ENCODE peak calls at places on chromosomes 12 and 14, in nine cellular contexts. One of them, this sample, is unnamed.

GRCh38 chr12:28096649-28097048 is 93.6 kb upstream of the CCDC91 start:
- DNase-seq in GM03348: no peak
- DNase-seq in stimulated activated CD4-positive, alpha-beta T cell treated with anti-CD3 and anti-CD28 coated beads, Interleukin-2, amount 100 ng/mL, for 48 hours: no peak
- DNase-seq in naive B cell: no peak
- DNase-seq in activated T-cell treated with anti-CD3 and anti-CD28 coated beads for 48 hours: no peak
- DNase-seq in substantia nigra: no peak
- DNase-seq in lung: no peak
- DNase-seq in fibroblast of pulmonary artery: no peak
- DNase-seq in nucleus accumbens: no peak
- DNase-seq in this sample: no peak

GRCh38 chr12:63876980-63877379 is 32.5 kb downstream of the SRGAP1 start:
- DNase-seq in GM03348: no peak
- DNase-seq in stimulated activated CD4-positive, alpha-beta T cell treated with anti-CD3 and anti-CD28 coated beads, Interleukin-2, amount 100 ng/mL, for 48 hours: no peak
- DNase-seq in naive B cell: no peak
- DNase-seq in activated T-cell treated with anti-CD3 and anti-CD28 coated beads for 48 hours: no peak
- DNase-seq in substantia nigra: no peak
- DNase-seq in lung: no peak
- DNase-seq in fibroblast of pulmonary artery: peak
- DNase-seq in nucleus accumbens: no peak
- DNase-seq in this sample: no peak

GRCh38 chr14:75531660-75532317 is 9.5 kb downstream of the BATF start:
- DNase-seq in GM03348: no peak
- DNase-seq in stimulated activated CD4-positive, alpha-beta T cell treated with anti-CD3 and anti-CD28 coated beads, Interleukin-2, amount 100 ng/mL, for 48 hours: no peak
- DNase-seq in naive B cell: no peak
- DNase-seq in activated T-cell treated with anti-CD3 and anti-CD28 coated beads for 48 hours: no peak
- DNase-seq in substantia nigra: no peak
- DNase-seq in lung: no peak
- DNase-seq in fibroblast of pulmonary artery: peak
- DNase-seq in nucleus accumbens: no peak
- DNase-seq in this sample: no peak

GRCh38 chr12:47554046-47554653 is 151.7 kb downstream of the RPAP3 start:
- DNase-seq in GM03348: no peak
- DNase-seq in stimulated activated CD4-positive, alpha-beta T cell treated with anti-CD3 and anti-CD28 coated beads, Interleukin-2, amount 100 ng/mL, for 48 hours: no peak
- DNase-seq in naive B cell: no peak
- DNase-seq in activated T-cell treated with anti-CD3 and anti-CD28 coated beads for 48 hours: no peak
- DNase-seq in substantia nigra: no peak
- DNase-seq in lung: no peak
- DNase-seq in fibroblast of pulmonary artery: no peak
- DNase-seq in nucleus accumbens: no peak
- DNase-seq in this sample: no peak

GRCh38 chr14:23569443-23570151 is 2.0 kb upstream of the AP1G2 start:
- DNase-seq in GM03348: no peak
- DNase-seq in stimulated activated CD4-positive, alpha-beta T cell treated with anti-CD3 and anti-CD28 coated beads, Interleukin-2, amount 100 ng/mL, for 48 hours: no peak
- DNase-seq in naive B cell: no peak
- DNase-seq in activated T-cell treated with anti-CD3 and anti-CD28 coated beads for 48 hours: no peak
- DNase-seq in substantia nigra: no peak
- DNase-seq in lung: no peak
- DNase-seq in fibroblast of pulmonary artery: no peak
- DNase-seq in nucleus accumbens: peak
- DNase-seq in this sample: peak

GRCh38 chr12:49345840-49346658 is 639 bp upstream of the DNAJC22 start:
- DNase-seq in GM03348: peak
- DNase-seq in stimulated activated CD4-positive, alpha-beta T cell treated with anti-CD3 and anti-CD28 coated beads, Interleukin-2, amount 100 ng/mL, for 48 hours: no peak
- DNase-seq in naive B cell: no peak
- DNase-seq in activated T-cell treated with anti-CD3 and anti-CD28 coated beads for 48 hours: no peak
- DNase-seq in substantia nigra: no peak
- DNase-seq in lung: no peak
- DNase-seq in fibroblast of pulmonary artery: no peak
- DNase-seq in nucleus accumbens: peak
- DNase-seq in this sample: no peak

GRCh38 chr12:77120695-77121094 is 55.3 kb upstream of the E2F7 start:
- DNase-seq in GM03348: no peak
- DNase-seq in stimulated activated CD4-positive, alpha-beta T cell treated with anti-CD3 and anti-CD28 coated beads, Interleukin-2, amount 100 ng/mL, for 48 hours: no peak
- DNase-seq in naive B cell: no peak
- DNase-seq in activated T-cell treated with anti-CD3 and anti-CD28 coated beads for 48 hours: no peak
- DNase-seq in substantia nigra: no peak
- DNase-seq in lung: no peak
- DNase-seq in fibroblast of pulmonary artery: peak
- DNase-seq in nucleus accumbens: no peak
- DNase-seq in this sample: no peak

GRCh38 chr14:88225721-88226120 is 97.3 kb downstream of the KCNK10 start:
- DNase-seq in GM03348: no peak
- DNase-seq in stimulated activated CD4-positive, alpha-beta T cell treated with anti-CD3 and anti-CD28 coated beads, Interleukin-2, amount 100 ng/mL, for 48 hours: no peak
- DNase-seq in naive B cell: no peak
- DNase-seq in activated T-cell treated with anti-CD3 and anti-CD28 coated beads for 48 hours: no peak
- DNase-seq in substantia nigra: no peak
- DNase-seq in lung: no peak
- DNase-seq in fibroblast of pulmonary artery: no peak
- DNase-seq in nucleus accumbens: no peak
- DNase-seq in this sample: no peak

GRCh38 chr14:69372146-69372545 is 26.0 kb downstream of the ERH start:
- DNase-seq in GM03348: no peak
- DNase-seq in stimulated activated CD4-positive, alpha-beta T cell treated with anti-CD3 and anti-CD28 coated beads, Interleukin-2, amount 100 ng/mL, for 48 hours: no peak
- DNase-seq in naive B cell: no peak
- DNase-seq in activated T-cell treated with anti-CD3 and anti-CD28 coated beads for 48 hours: no peak
- DNase-seq in substantia nigra: no peak
- DNase-seq in lung: no peak
- DNase-seq in fibroblast of pulmonary artery: no peak
- DNase-seq in nucleus accumbens: no peak
- DNase-seq in this sample: no peak

GRCh38 chr12:49288922-49289555 is 5.9 kb upstream of the PRPH start:
- DNase-seq in GM03348: no peak
- DNase-seq in stimulated activated CD4-positive, alpha-beta T cell treated with anti-CD3 and anti-CD28 coated beads, Interleukin-2, amount 100 ng/mL, for 48 hours: no peak
- DNase-seq in naive B cell: no peak
- DNase-seq in activated T-cell treated with anti-CD3 and anti-CD28 coated beads for 48 hours: no peak
- DNase-seq in substantia nigra: no peak
- DNase-seq in lung: no peak
- DNase-seq in fibroblast of pulmonary artery: no peak
- DNase-seq in nucleus accumbens: no peak
- DNase-seq in this sample: no peak

GRCh38 chr14:71220462-71220861 is 313.2 kb downstream of the PCNX1 start:
- DNase-seq in GM03348: no peak
- DNase-seq in stimulated activated CD4-positive, alpha-beta T cell treated with anti-CD3 and anti-CD28 coated beads, Interleukin-2, amount 100 ng/mL, for 48 hours: no peak
- DNase-seq in naive B cell: no peak
- DNase-seq in activated T-cell treated with anti-CD3 and anti-CD28 coated beads for 48 hours: no peak
- DNase-seq in substantia nigra: no peak
- DNase-seq in lung: no peak
- DNase-seq in fibroblast of pulmonary artery: no peak
- DNase-seq in nucleus accumbens: no peak
- DNase-seq in this sample: no peak

GRCh38 chr14:103923863-103924262 is 4.4 kb upstream of the TDRD9 start:
- DNase-seq in GM03348: no peak
- DNase-seq in stimulated activated CD4-positive, alpha-beta T cell treated with anti-CD3 and anti-CD28 coated beads, Interleukin-2, amount 100 ng/mL, for 48 hours: no peak
- DNase-seq in naive B cell: no peak
- DNase-seq in activated T-cell treated with anti-CD3 and anti-CD28 coated beads for 48 hours: no peak
- DNase-seq in substantia nigra: no peak
- DNase-seq in lung: no peak
- DNase-seq in fibroblast of pulmonary artery: no peak
- DNase-seq in nucleus accumbens: no peak
- DNase-seq in this sample: no peak

GRCh38 chr14:39368261-39368959 is 63.8 kb downstream of the FBXO33 start:
- DNase-seq in GM03348: peak
- DNase-seq in stimulated activated CD4-positive, alpha-beta T cell treated with anti-CD3 and anti-CD28 coated beads, Interleukin-2, amount 100 ng/mL, for 48 hours: no peak
- DNase-seq in naive B cell: no peak
- DNase-seq in activated T-cell treated with anti-CD3 and anti-CD28 coated beads for 48 hours: peak
- DNase-seq in substantia nigra: peak
- DNase-seq in lung: no peak
- DNase-seq in fibroblast of pulmonary artery: peak
- DNase-seq in nucleus accumbens: no peak
- DNase-seq in this sample: peak

GRCh38 chr14:54366726-54367707 is 29.8 kb upstream of the CDKN3 start:
- DNase-seq in GM03348: peak
- DNase-seq in stimulated activated CD4-positive, alpha-beta T cell treated with anti-CD3 and anti-CD28 coated beads, Interleukin-2, amount 100 ng/mL, for 48 hours: no peak
- DNase-seq in naive B cell: peak
- DNase-seq in activated T-cell treated with anti-CD3 and anti-CD28 coated beads for 48 hours: peak
- DNase-seq in substantia nigra: peak
- DNase-seq in lung: no peak
- DNase-seq in fibroblast of pulmonary artery: peak
- DNase-seq in nucleus accumbens: no peak
- DNase-seq in this sample: no peak

GRCh38 chr12:117038023-117038680 is 61.1 kb downstream of the TESC start:
- DNase-seq in GM03348: no peak
- DNase-seq in stimulated activated CD4-positive, alpha-beta T cell treated with anti-CD3 and anti-CD28 coated beads, Interleukin-2, amount 100 ng/mL, for 48 hours: no peak
- DNase-seq in naive B cell: no peak
- DNase-seq in activated T-cell treated with anti-CD3 and anti-CD28 coated beads for 48 hours: no peak
- DNase-seq in substantia nigra: no peak
- DNase-seq in lung: no peak
- DNase-seq in fibroblast of pulmonary artery: no peak
- DNase-seq in nucleus accumbens: no peak
- DNase-seq in this sample: no peak

GRCh38 chr14:72716471-72716870 is 177.4 kb downstream of the DPF3 start:
- DNase-seq in GM03348: no peak
- DNase-seq in stimulated activated CD4-positive, alpha-beta T cell treated with anti-CD3 and anti-CD28 coated beads, Interleukin-2, amount 100 ng/mL, for 48 hours: no peak
- DNase-seq in naive B cell: no peak
- DNase-seq in activated T-cell treated with anti-CD3 and anti-CD28 coated beads for 48 hours: no peak
- DNase-seq in substantia nigra: no peak
- DNase-seq in lung: no peak
- DNase-seq in fibroblast of pulmonary artery: peak
- DNase-seq in nucleus accumbens: no peak
- DNase-seq in this sample: no peak

GRCh38 chr12:117097159-117097558 is 2.1 kb downstream of the TESC start:
- DNase-seq in GM03348: no peak
- DNase-seq in stimulated activated CD4-positive, alpha-beta T cell treated with anti-CD3 and anti-CD28 coated beads, Interleukin-2, amount 100 ng/mL, for 48 hours: no peak
- DNase-seq in naive B cell: no peak
- DNase-seq in activated T-cell treated with anti-CD3 and anti-CD28 coated beads for 48 hours: no peak
- DNase-seq in substantia nigra: no peak
- DNase-seq in lung: no peak
- DNase-seq in fibroblast of pulmonary artery: no peak
- DNase-seq in nucleus accumbens: peak
- DNase-seq in this sample: no peak

GRCh38 chr12:56154246-56154771 is 1.9 kb downstream of the MYL6B start:
- DNase-seq in GM03348: no peak
- DNase-seq in stimulated activated CD4-positive, alpha-beta T cell treated with anti-CD3 and anti-CD28 coated beads, Interleukin-2, amount 100 ng/mL, for 48 hours: no peak
- DNase-seq in naive B cell: no peak
- DNase-seq in activated T-cell treated with anti-CD3 and anti-CD28 coated beads for 48 hours: no peak
- DNase-seq in substantia nigra: no peak
- DNase-seq in lung: no peak
- DNase-seq in fibroblast of pulmonary artery: no peak
- DNase-seq in nucleus accumbens: no peak
- DNase-seq in this sample: no peak

GRCh38 chr12:126926023-126926600 is 1340.9 kb upstream of the TMEM132C start:
- DNase-seq in GM03348: no peak
- DNase-seq in stimulated activated CD4-positive, alpha-beta T cell treated with anti-CD3 and anti-CD28 coated beads, Interleukin-2, amount 100 ng/mL, for 48 hours: no peak
- DNase-seq in naive B cell: no peak
- DNase-seq in activated T-cell treated with anti-CD3 and anti-CD28 coated beads for 48 hours: no peak
- DNase-seq in substantia nigra: no peak
- DNase-seq in lung: no peak
- DNase-seq in fibroblast of pulmonary artery: no peak
- DNase-seq in nucleus accumbens: no peak
- DNase-seq in this sample: no peak

GRCh38 chr14:89502966-89503365 is 85.9 kb upstream of the FOXN3 start:
- DNase-seq in GM03348: no peak
- DNase-seq in stimulated activated CD4-positive, alpha-beta T cell treated with anti-CD3 and anti-CD28 coated beads, Interleukin-2, amount 100 ng/mL, for 48 hours: no peak
- DNase-seq in naive B cell: no peak
- DNase-seq in activated T-cell treated with anti-CD3 and anti-CD28 coated beads for 48 hours: no peak
- DNase-seq in substantia nigra: no peak
- DNase-seq in lung: no peak
- DNase-seq in fibroblast of pulmonary artery: no peak
- DNase-seq in nucleus accumbens: no peak
- DNase-seq in this sample: no peak

This sample was measured in occipital lobe.